ENCODE peak calls at places on chromosomes 5 and 9, in nine cellular contexts. L is dermis microvascular lymphatic vessel endothelial cell; S is effector CD4-positive, alpha-beta T cell; Y is activated gamma-delta T cell treated with Interleukin-2 at 50 U/mL for 16 hours; T is activated CD8-positive, alpha-beta T cell treated with anti-CD3 and anti-CD28 coated beads for 36 hours; P is cardiac muscle cell; B is left ventricle myocardium inferior; A is naive thymus-derived CD8-positive, alpha-beta T cell; E is stimulated activated CD8-positive, alpha-beta memory T cell treated with anti-CD3 and anti-CD28 coated beads, Interleukin-7, amount 100 ng/mL, for 4 hours. O is an unnamed sample.

GRCh38 chr9:2559212-2560152 is 62.1 kb upstream of the VLDLR start:
- DNase-seq in L (no peak), S (no peak), Y (no peak), T (no peak), P (peak; percentile 99), B (peak; percentile 87), A (no peak), E (no peak), O (peak; percentile 76)

GRCh38 chr5:1497795-1498622 is 25.8 kb downstream of the LPCAT1 start:
- DNase-seq in L (no peak), S (no peak), Y (no peak), T (no peak), P (no peak), B (peak; percentile 37), A (no peak), E (no peak), O (no peak)

GRCh38 chr5:135272311-135272805 is 126.7 kb downstream of the MACROH2A1 start:
- DNase-seq in L (no peak), S (no peak), Y (no peak), T (no peak), P (no peak), B (no peak), A (no peak), E (no peak), O (no peak)

GRCh38 chr5:115888027-115888426 is 46.3 kb downstream of the AP3S1 start:
- DNase-seq in L (peak; percentile 4), S (no peak), Y (no peak), T (no peak), P (peak; percentile 62), B (no peak), A (no peak), E (no peak), O (no peak)

GRCh38 chr5:12861891-12862290 is 957.6 kb upstream of the CTNND2 start:
- DNase-seq in L (no peak), S (no peak), Y (no peak), T (no peak), P (no peak), B (no peak), A (no peak), E (no peak), O (no peak)

GRCh38 chr5:59356813-59357381 is 536.6 kb downstream of the PDE4D start:
- DNase-seq in L (no peak), S (no peak), Y (no peak), T (no peak), P (peak; percentile 51), B (peak; percentile 66), A (no peak), E (no peak), O (no peak)

GRCh38 chr9:101995231-101995630 is 256.8 kb upstream of the GRIN3A start:
- DNase-seq in L (no peak), S (no peak), Y (no peak), T (no peak), P (no peak), B (no peak), A (no peak), E (no peak), O (no peak)

GRCh38 chr5:157571357-157571827 is 4.2 kb downstream of the ADAM19 start:
- DNase-seq in L (no peak), S (no peak), Y (peak; percentile 11), T (peak; percentile 41), P (peak; percentile 65), B (no peak), A (peak; percentile 28), E (no peak), O (no peak)

GRCh38 chr9:88818495-88819201 is 172.6 kb upstream of the S1PR3 start:
- DNase-seq in L (no peak), S (no peak), Y (no peak), T (no peak), P (peak; percentile 70), B (no peak), A (no peak), E (no peak), O (no peak)

GRCh38 chr5:20832204-20833080 is 844.4 kb upstream of the CDH18 start:
- DNase-seq in L (no peak), S (no peak), Y (no peak), T (no peak), P (no peak), B (no peak), A (no peak), E (no peak), O (no peak)

GRCh38 chr5:932151-932627 is 39.5 kb downstream of the TRIP13 start:
- DNase-seq in L (no peak), S (no peak), Y (no peak), T (no peak), P (no peak), B (no peak), A (no peak), E (no peak), O (peak; percentile 48)

GRCh38 chr5:9898319-9898718 is 268.2 kb upstream of the TAS2R1 start:
- DNase-seq in L (no peak), S (no peak), Y (no peak), T (peak; percentile 5), P (peak; percentile 68), B (no peak), A (no peak), E (no peak), O (no peak)

GRCh38 chr5:161625673-161626072 is 59.8 kb upstream of the GABRA6 start:
- DNase-seq in L (no peak), S (no peak), Y (no peak), T (no peak), P (no peak), B (no peak), A (no peak), E (no peak), O (no peak)

GRCh38 chr5:84685121-84685520 is 300.4 kb upstream of the EDIL3 start:
- DNase-seq in L (no peak), S (no peak), Y (no peak), T (no peak), P (no peak), B (no peak), A (no peak), E (no peak), O (no peak)

GRCh38 chr9:114451707-114452031 is 53.6 kb downstream of the WHRN start:
- DNase-seq in L (no peak), S (no peak), Y (no peak), T (no peak), P (no peak), B (no peak), A (no peak), E (no peak), O (no peak)

GRCh38 chr9:112048924-112049785 is 125.9 kb downstream of the SUSD1 start:
- DNase-seq in L (no peak), S (no peak), Y (no peak), T (no peak), P (peak; percentile 56), B (no peak), A (no peak), E (no peak), O (no peak)

GRCh38 chr5:77356740-77357139 is 135.4 kb downstream of the WDR41 start:
- DNase-seq in L (peak; percentile 11), S (no peak), Y (no peak), T (peak; percentile 72), P (peak; percentile 5), B (no peak), A (no peak), E (no peak), O (no peak)